ENCODE peak calls at places on chromosomes 12 and 14, in four cellular contexts. One of them, this sample, is unnamed. For H3K4me1, the result is how much of the 10 kb centered on the place peaks cover.

GRCh38 chr14:73741386-73741875 is 27.2 kb upstream of the PNMA1 start:
- DNase-seq in mesendoderm: peak
- DNase-seq in H9: peak
- DNase-seq in H1: peak
- DNase-seq in this sample: peak

GRCh38 chr14:68749487-68750475 is 43.1 kb downstream of the ZFP36L1 start:
- DNase-seq in mesendoderm: peak
- DNase-seq in H9: no peak
- DNase-seq in H1: no peak
- DNase-seq in this sample: peak

GRCh38 chr12:62001424-62001823 is 258.8 kb upstream of the USP15 start:
- DNase-seq in mesendoderm: no peak
- DNase-seq in H9: no peak
- DNase-seq in H1: no peak
- DNase-seq in this sample: no peak

GRCh38 chr12:109575683-109576082 is 2.1 kb downstream of the MVK start:
- DNase-seq in mesendoderm: no peak
- DNase-seq in H9: no peak
- DNase-seq in H1: no peak
- DNase-seq in this sample: no peak

GRCh38 chr14:50524731-50525510 is 7.4 kb downstream of the MAP4K5 start:
- DNase-seq in mesendoderm: no peak
- DNase-seq in H9: no peak
- DNase-seq in H1: no peak
- DNase-seq in this sample: no peak

GRCh38 chr14:77346495-77346894 is 25.7 kb downstream of the GSTZ1 start:
- DNase-seq in mesendoderm: no peak
- DNase-seq in H9: no peak
- DNase-seq in H1: no peak
- DNase-seq in this sample: no peak

GRCh38 chr12:65824314-65824563 is at the start of gene HMGA2:
- DNase-seq in mesendoderm: no peak
- DNase-seq in H9: no peak
- DNase-seq in H1: no peak
- DNase-seq in this sample: peak

GRCh38 chr12:60394680-60395079 is 798.9 kb downstream of the SLC16A7 start:
- DNase-seq in mesendoderm: no peak
- DNase-seq in H9: no peak
- DNase-seq in H1: no peak
- DNase-seq in this sample: peak

GRCh38 chr12:108302034-108302433 is 37.1 kb downstream of the CMKLR1 start:
- DNase-seq in mesendoderm: no peak
- DNase-seq in H9: no peak
- DNase-seq in H1: no peak
- DNase-seq in this sample: no peak

GRCh38 chr12:48119078-48119833 is at the start of gene PFKM:
- DNase-seq in mesendoderm: peak
- DNase-seq in H9: peak
- DNase-seq in H1: peak
- DNase-seq in this sample: peak
- H3K18ac ChIP-seq in mesendoderm: no peak
- H3K18ac ChIP-seq in H9: peak
- H3K18ac ChIP-seq in H1: peak
- H3K18ac ChIP-seq in this sample: peak

DNA sequence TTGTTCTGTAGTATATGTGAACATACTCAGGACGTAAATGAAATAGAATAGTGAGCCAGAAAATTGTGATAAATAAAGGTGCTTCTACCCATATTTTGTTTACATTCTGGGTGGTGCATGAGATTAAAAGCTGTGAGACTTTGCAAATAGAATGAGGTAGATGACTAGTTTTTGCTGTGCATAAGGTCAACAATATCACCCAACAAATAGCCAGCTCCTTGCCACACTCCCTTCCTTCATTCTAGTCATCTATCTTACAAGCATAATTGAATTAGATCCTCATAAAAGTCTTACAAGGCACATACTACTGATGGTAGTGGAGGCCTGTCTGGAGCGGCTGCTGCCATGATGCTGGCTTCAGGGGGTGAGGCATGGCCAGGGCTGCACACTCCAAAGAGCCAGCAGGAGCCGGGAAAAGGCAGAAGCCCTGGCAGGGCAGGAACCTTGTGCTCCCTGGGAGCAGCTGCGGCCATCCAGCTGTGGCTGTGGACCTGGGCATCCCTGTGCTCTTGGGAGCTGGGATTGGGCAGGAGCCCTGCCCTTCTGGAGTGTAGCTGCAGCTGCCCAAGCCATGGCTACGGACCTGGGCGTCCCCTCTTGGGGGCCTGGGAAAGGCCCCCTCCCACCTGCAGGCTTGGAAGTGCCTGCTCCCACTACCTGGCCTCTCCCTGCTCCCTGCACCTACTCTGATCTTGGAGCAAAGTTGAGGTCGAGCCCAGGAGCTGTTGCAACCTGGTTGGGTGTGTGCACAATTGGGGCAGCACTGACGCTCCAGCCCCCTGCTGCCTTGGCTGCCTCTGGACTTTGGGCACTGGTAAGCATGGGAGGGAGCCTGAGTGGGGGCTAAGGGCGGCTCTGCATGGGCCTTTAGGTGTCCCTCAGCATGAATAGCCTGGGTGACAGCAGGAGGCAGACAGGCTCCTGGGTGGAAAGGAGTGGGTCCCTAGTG is 112.8 kb downstream of the DACT1 start:
- DNase-seq in mesendoderm: no peak
- DNase-seq in H9: no peak
- DNase-seq in H1: no peak
- DNase-seq in this sample: no peak
- H3K4me1 ChIP-seq in mesendoderm: under half
- H3K4me1 ChIP-seq in H9: under half
- H3K4me1 ChIP-seq in H1: under half
- H3K4me1 ChIP-seq in this sample: under half

DNA sequence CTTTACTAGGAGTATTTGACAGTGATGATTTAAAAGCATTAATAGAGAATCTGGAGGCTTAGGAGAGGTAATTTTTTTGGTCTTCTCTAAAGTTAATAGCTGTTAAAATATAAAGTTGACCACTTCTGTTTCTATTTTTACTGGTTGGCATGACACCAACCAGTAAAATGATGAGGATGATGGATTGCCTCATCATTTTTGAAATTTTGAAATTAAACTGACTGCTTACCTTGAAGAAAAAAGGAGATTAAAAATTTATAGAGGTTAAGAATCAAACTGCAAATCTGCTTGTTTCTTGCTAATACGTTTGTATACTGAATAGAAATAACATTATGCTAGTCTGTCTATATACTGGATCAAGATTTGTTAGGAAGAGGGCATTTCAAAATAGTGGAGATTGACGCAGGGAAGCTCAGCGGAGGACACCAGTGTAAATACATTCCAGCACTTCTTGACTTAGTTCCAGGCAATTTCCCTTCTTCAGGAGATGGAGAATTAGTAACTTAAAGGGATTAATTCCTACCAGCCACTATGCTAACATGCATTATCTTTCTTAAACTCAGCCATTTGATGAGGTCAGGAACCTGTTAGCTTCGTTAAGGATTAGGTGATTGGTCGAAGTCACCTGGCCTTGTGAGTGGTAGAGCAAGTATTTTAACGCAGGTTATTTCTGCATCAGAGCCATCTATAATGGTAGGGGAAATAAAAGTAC is 3.6 kb downstream of the EID3 start:
- DNase-seq in mesendoderm: no peak
- DNase-seq in H9: no peak
- DNase-seq in H1: no peak
- DNase-seq in this sample: peak
- H3K56ac ChIP-seq in mesendoderm: no peak
- H3K56ac ChIP-seq in H9: no peak
- H3K56ac ChIP-seq in H1: no peak
- H3K56ac ChIP-seq in this sample: no peak

GRCh38 chr14:103113303-103113702 is 10.0 kb upstream of the TNFAIP2 start:
- DNase-seq in mesendoderm: no peak
- DNase-seq in H9: no peak
- DNase-seq in H1: no peak
- DNase-seq in this sample: no peak
- H3K18ac ChIP-seq in mesendoderm: no peak
- H3K18ac ChIP-seq in H9: no peak
- H3K18ac ChIP-seq in H1: no peak
- H3K18ac ChIP-seq in this sample: no peak

GRCh38 chr14:90305176-90305601 is 26.6 kb downstream of the NRDE2 start:
- DNase-seq in mesendoderm: no peak
- DNase-seq in H9: no peak
- DNase-seq in H1: no peak
- DNase-seq in this sample: no peak
- H3K4me1 ChIP-seq in mesendoderm: under half
- H3K4me1 ChIP-seq in H9: under half
- H3K4me1 ChIP-seq in H1: under half
- H3K4me1 ChIP-seq in this sample: under half

GRCh38 chr12:127570793-127571360 is 696.1 kb upstream of the TMEM132C start:
- DNase-seq in mesendoderm: no peak
- DNase-seq in H9: no peak
- DNase-seq in H1: no peak
- DNase-seq in this sample: no peak
- H3K56ac ChIP-seq in mesendoderm: no peak
- H3K56ac ChIP-seq in H9: no peak
- H3K56ac ChIP-seq in H1: no peak
- H3K56ac ChIP-seq in this sample: no peak

GRCh38 chr14:54509546-54510501 is at the start of gene CGRRF1:
- DNase-seq in mesendoderm: peak
- DNase-seq in H9: peak
- DNase-seq in H1: peak
- DNase-seq in this sample: peak
- H3K18ac ChIP-seq in mesendoderm: peak
- H3K18ac ChIP-seq in H9: peak
- H3K18ac ChIP-seq in H1: peak
- H3K18ac ChIP-seq in this sample: peak

GRCh38 chr12:70230934-70231606 is 12.2 kb upstream of the CNOT2 start:
- DNase-seq in mesendoderm: no peak
- DNase-seq in H9: no peak
- DNase-seq in H1: no peak
- DNase-seq in this sample: no peak
- H3K4me1 ChIP-seq in mesendoderm: under half
- H3K4me1 ChIP-seq in H9: under half
- H3K4me1 ChIP-seq in H1: under half
- H3K4me1 ChIP-seq in this sample: under half

This sample was measured in IMR-90.